ENCODE peak calls at places on chromosomes 3 and 15, in seven cellular contexts. Z, D, B, U, W, O and J are unnamed samples.

GRCh38 chr15:93748710-93749109 is 482.7 kb upstream of the MCTP2 start:
- DNase-seq in Z (no peak), W (no peak), D (no peak), U (no peak), B (no peak), O (no peak), J (no peak)

GRCh38 chr3:190225186-190225692 is 97.0 kb downstream of the CLDN1 start:
- DNase-seq in W (no peak), Z (peak; percentile 39), U (peak; percentile 49), B (peak; percentile 54), D (no peak), O (no peak), J (peak; percentile 9)

GRCh38 chr3:36560685-36561084 is 180.4 kb downstream of the STAC start:
- DNase-seq in B (no peak), W (no peak), U (no peak), Z (no peak), D (no peak), O (no peak), J (no peak)

GRCh38 chr3:151686257-151686656 is 47.5 kb upstream of the AADACL2 start:
- DNase-seq in B (no peak), D (no peak), O (no peak), W (no peak), Z (no peak), U (no peak), J (no peak)

GRCh38 chr3:165518346-165518745 is 318.9 kb downstream of the BCHE start:
- DNase-seq in D (no peak), U (no peak), O (no peak), Z (no peak), B (no peak), W (no peak), J (no peak)

GRCh38 chr15:39429898-39430357 is 151.0 kb upstream of the THBS1 start:
- DNase-seq in O (no peak), U (peak; percentile 89), D (no peak), W (no peak), B (peak; percentile 19), Z (no peak), J (peak; percentile 28)

GRCh38 chr3:111895079-111895478 is 36.0 kb downstream of the PHLDB2 start:
- DNase-seq in B (no peak), W (no peak), O (no peak), Z (no peak), D (no peak), U (peak; percentile 57), J (no peak)

GRCh38 chr3:187613557-187613956 is 56.6 kb downstream of the SST start:
- DNase-seq in B (no peak), Z (no peak), O (no peak), W (no peak), D (no peak), U (no peak), J (no peak)

GRCh38 chr15:80780416-80781221 is 1.4 kb downstream of the CEMIP start:
- DNase-seq in U (peak; percentile 73), O (peak; percentile 73), B (peak; percentile 85), W (peak; percentile 85), D (no peak), Z (no peak), J (no peak)

GRCh38 chr3:12170207-12170606 is 11.5 kb upstream of the TIMP4 start:
- DNase-seq in W (no peak), D (no peak), B (no peak), U (peak; percentile 57), Z (no peak), O (no peak), J (no peak)

GRCh38 chr3:5304789-5305680 is 117.5 kb downstream of the EDEM1 start:
- DNase-seq in U (peak; percentile 48), B (peak; percentile 76), Z (peak; percentile 6), O (no peak), D (no peak), W (peak; percentile 50), J (peak; percentile 37)

GRCh38 chr3:167051421-167051820 is 328.7 kb downstream of the ZBBX start:
- DNase-seq in D (no peak), U (no peak), O (no peak), W (peak; percentile 53), B (no peak), Z (no peak), J (no peak)

GRCh38 chr3:15360786-15361493 is 28.6 kb upstream of the SH3BP5 start:
- DNase-seq in B (no peak), W (no peak), D (no peak), O (no peak), Z (no peak), U (peak; percentile 46), J (no peak)

GRCh38 chr3:88311826-88312225 is 162.1 kb downstream of the C3orf38 start:
- DNase-seq in U (no peak), Z (no peak), W (no peak), B (no peak), D (no peak), O (no peak), J (no peak)

GRCh38 chr3:115659253-115659652 is 35.9 kb downstream of the GAP43 start:
- DNase-seq in D (no peak), O (no peak), B (no peak), Z (no peak), W (no peak), U (no peak), J (no peak)

GRCh38 chr3:106830334-106830733 is 546.9 kb upstream of the CCDC54 start:
- DNase-seq in O (no peak), D (no peak), U (no peak), B (no peak), Z (no peak), W (no peak), J (no peak)

GRCh38 chr3:114376516-114376915 is 82.7 kb downstream of the TIGIT start:
- DNase-seq in B (no peak), D (no peak), U (no peak), Z (no peak), O (no peak), W (no peak), J (no peak)

DNA sequence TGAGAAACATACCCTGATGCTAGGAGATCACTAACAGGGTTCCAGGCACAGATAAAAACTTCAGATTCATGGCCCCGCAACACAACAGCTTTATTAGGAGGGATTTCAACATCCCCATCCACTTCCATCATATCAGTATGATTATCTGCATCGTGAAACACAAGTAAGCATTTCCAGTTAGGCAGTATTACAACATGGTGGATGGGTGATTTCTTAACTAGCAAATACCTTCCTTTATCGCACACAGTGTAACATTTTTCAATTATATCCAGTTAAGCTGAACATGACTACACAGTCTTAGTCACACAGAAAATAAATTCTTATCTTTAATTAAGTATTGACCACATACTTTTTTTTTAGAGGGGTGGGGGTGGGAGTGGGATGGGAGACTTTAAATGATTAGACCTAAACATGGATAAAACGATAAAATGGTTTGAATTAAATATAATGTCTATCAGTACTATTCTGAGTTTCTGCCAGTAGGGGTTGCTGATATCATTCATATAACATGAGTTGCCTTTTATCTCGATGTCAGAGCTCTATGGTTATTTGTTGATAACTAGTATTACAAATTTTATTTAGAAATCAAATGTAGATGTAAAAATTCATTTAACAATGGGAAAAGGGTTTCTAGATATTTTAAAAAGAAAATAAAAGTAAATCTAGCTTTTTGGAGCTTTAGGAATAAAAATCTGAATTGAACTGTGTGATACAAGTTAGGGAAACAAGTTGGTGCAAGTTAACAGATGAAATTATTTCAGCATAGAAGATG is 146.6 kb downstream of the TBL1XR1 start:
- DNase-seq in B (peak; percentile 49), Z (peak; percentile 10), U (peak; percentile 88), W (no peak), D (no peak), O (no peak), J (no peak)
- TF ChIP-seq CTCF in B (peak; percentile 67), Z (peak; percentile 65), U (peak; percentile 56), W (no peak), D (no peak), O (peak; percentile 55), J (no peak)

GRCh38 chr3:33027091-33027490 is 69.9 kb downstream of the GLB1 start:
- DNase-seq in W (no peak), Z (no peak), D (no peak), U (no peak), B (no peak), O (no peak), J (no peak)

GRCh38 chr3:33030246-33030645 is 66.7 kb downstream of the GLB1 start:
- DNase-seq in W (no peak), D (no peak), B (no peak), O (no peak), U (no peak), Z (no peak), J (no peak)

GRCh38 chr3:33032937-33033336 is 64.0 kb downstream of the GLB1 start:
- DNase-seq in Z (no peak), B (no peak), U (no peak), W (no peak), D (no peak), O (no peak), J (no peak)

GRCh38 chr3:33034601-33035000 is 62.3 kb downstream of the GLB1 start:
- DNase-seq in B (no peak), O (no peak), U (no peak), Z (no peak), D (no peak), W (no peak), J (no peak)

DNA sequence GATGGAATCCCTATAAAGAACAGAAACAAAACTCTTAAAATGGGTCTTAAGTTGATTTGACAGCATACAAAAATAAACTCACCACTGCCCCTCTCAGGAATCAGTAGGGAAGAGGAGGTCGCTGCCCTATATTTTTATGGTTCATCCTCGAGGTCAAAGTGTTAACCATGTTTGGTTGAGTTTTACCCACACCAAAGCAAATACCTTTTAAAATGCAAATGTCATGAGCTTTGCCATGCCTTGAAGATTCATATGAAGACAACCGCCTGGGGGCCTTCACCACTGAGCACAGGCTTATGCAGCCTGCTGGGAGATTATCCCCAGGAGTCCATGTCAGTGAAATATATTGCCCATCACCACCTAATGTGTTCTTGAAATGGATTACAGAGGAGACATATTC is 66.1 kb downstream of the GLB1 start:
- DNase-seq in D (no peak), O (no peak), W (no peak), U (no peak), Z (no peak), B (no peak), J (no peak)
- TF ChIP-seq CTCF in D (no peak), O (no peak), W (no peak), U (no peak), Z (no peak), B (no peak), J (no peak)

GRCh38 chr15:31887246-31887645 is 143.1 kb upstream of the CHRNA7 start:
- DNase-seq in D (no peak), O (no peak), W (peak; percentile 64), B (no peak), U (no peak), Z (no peak), J (no peak)
- TF ChIP-seq CTCF in D (no peak), O (no peak), W (no peak), B (peak; percentile 8), U (no peak), Z (no peak), J (peak; percentile 1)

GRCh38 chr15:48086582-48086981 is 34.2 kb upstream of the SLC24A5 start:
- DNase-seq in W (no peak), D (no peak), Z (no peak), O (no peak), B (no peak), U (no peak), J (no peak)

GRCh38 chr15:48084759-48085420 is 35.9 kb upstream of the SLC24A5 start:
- DNase-seq in D (no peak), W (peak; percentile 14), Z (no peak), U (peak; percentile 64), O (no peak), B (peak; percentile 60), J (peak; percentile 32)

GRCh38 chr15:48087844-48088243 is 32.9 kb upstream of the SLC24A5 start:
- DNase-seq in Z (no peak), B (no peak), W (no peak), O (no peak), D (no peak), U (no peak), J (no peak)

GRCh38 chr15:48089664-48090063 is 31.1 kb upstream of the SLC24A5 start:
- DNase-seq in U (no peak), W (no peak), O (no peak), B (no peak), D (no peak), Z (no peak), J (no peak)

GRCh38 chr15:48086162-48086561 is 34.6 kb upstream of the SLC24A5 start:
- DNase-seq in W (no peak), B (no peak), D (no peak), Z (no peak), O (no peak), U (no peak), J (no peak)
- TF ChIP-seq CTCF in W (no peak), B (no peak), D (no peak), Z (no peak), O (no peak), U (no peak), J (no peak)